ENCODE peak calls at places on chromosomes 2 and 18, in ten cellular contexts. C, U, K, W, T, M, S, E, J and D are unnamed samples.

GRCh38 chr2:625415-626135 is 51.6 kb downstream of the TMEM18 start:
- DNase-seq in C (no peak), U (no peak), K (no peak), W (no peak), T (no peak), M (no peak), S (no peak), E (no peak), J (no peak), D (no peak)

GRCh38 chr2:120066708-120067547 is 54.1 kb downstream of the EPB41L5 start:
- DNase-seq in C (no peak), U (peak; percentile 35), K (no peak), W (no peak), T (no peak), M (peak; percentile 55), S (peak; percentile 32), E (no peak), J (peak; percentile 26), D (peak; percentile 10)

GRCh38 chr18:79567481-79568147 is 112.0 kb upstream of the CTDP1 start:
- DNase-seq in C (no peak), U (peak; percentile 90), K (peak; percentile 87), W (peak; percentile 53), T (no peak), M (peak; percentile 93), S (no peak), E (peak; percentile 90), J (peak; percentile 92), D (no peak)

GRCh38 chr18:74397572-74397971 is 59.5 kb downstream of the DIPK1C start:
- DNase-seq in C (no peak), U (no peak), K (no peak), W (no peak), T (no peak), M (no peak), S (no peak), E (no peak), J (no peak), D (no peak)

GRCh38 chr2:25521665-25522387 is 151.6 kb downstream of the DTNB start:
- DNase-seq in C (peak; percentile 81), U (peak; percentile 75), K (no peak), W (no peak), T (no peak), M (peak; percentile 91), S (peak; percentile 16), E (peak; percentile 78), J (peak; percentile 66), D (peak; percentile 39)

GRCh38 chr2:202034249-202035088 is 814 bp downstream of the FZD7 start:
- DNase-seq in C (no peak), U (peak; percentile 56), K (no peak), W (peak; percentile 84), T (no peak), M (peak; percentile 50), S (peak; percentile 43), E (peak; percentile 53), J (peak; percentile 12), D (no peak)

GRCh38 chr2:190533968-190534309 is 583 bp downstream of the NEMP2 start:
- DNase-seq in C (peak; percentile 80), U (no peak), K (no peak), W (peak; percentile 86), T (no peak), M (no peak), S (peak; percentile 33), E (no peak), J (no peak), D (no peak)

GRCh38 chr2:73112026-73112912 is 479 bp downstream of the RAB11FIP5 start:
- DNase-seq in C (no peak), U (peak; percentile 36), K (peak; percentile 87), W (peak; percentile 85), T (no peak), M (peak; percentile 59), S (peak; percentile 44), E (peak; percentile 49), J (no peak), D (peak; percentile 34)

GRCh38 chr2:10935953-10936942 is 24.5 kb downstream of the KCNF1 start:
- DNase-seq in C (no peak), U (peak; percentile 97), K (no peak), W (no peak), T (no peak), M (peak; percentile 80), S (peak; percentile 91), E (peak; percentile 99), J (peak; percentile 93), D (no peak)

GRCh38 chr2:233831011-233831721 is 23.2 kb downstream of the HJURP start:
- DNase-seq in C (peak; percentile 97), U (no peak), K (peak; percentile 77), W (peak; percentile 68), T (no peak), M (no peak), S (no peak), E (no peak), J (no peak), D (no peak)

GRCh38 chr2:102915128-102915527 is 153.3 kb downstream of the TMEM182 start:
- DNase-seq in C (no peak), U (peak; percentile 30), K (no peak), W (no peak), T (no peak), M (peak; percentile 43), S (no peak), E (peak; percentile 27), J (peak; percentile 78), D (no peak)

GRCh38 chr18:527136-527535 is 26.6 kb upstream of the COLEC12 start:
- DNase-seq in C (no peak), U (no peak), K (no peak), W (no peak), T (no peak), M (peak; percentile 70), S (no peak), E (no peak), J (no peak), D (no peak)

GRCh38 chr2:159600752-159601151 is 15.6 kb downstream of the BAZ2B start:
- DNase-seq in C (no peak), U (peak; percentile 46), K (no peak), W (no peak), T (no peak), M (peak; percentile 41), S (no peak), E (peak; percentile 49), J (no peak), D (no peak)